ENCODE peak calls at places on chromosome 16, in four cellular contexts. P is left ventricle myocardium inferior, Y is gastrocnemius medialis, O is mucosa of descending colon. A is an unnamed sample. For H3K4me1, the result is how much of the 10 kb centered on the place peaks cover.

GRCh38 chr16:86382774-86383407 is 127.4 kb upstream of the FOXF1 start:
- DNase-seq in P (no peak), O (no peak), Y (no peak), A (no peak)

GRCh38 chr16:77212736-77213541 is 13.7 kb downstream of the SYCE1L start:
- DNase-seq in O (peak), P (peak), Y (no peak), A (peak)

GRCh38 chr16:59108374-59108773 is 374.3 kb upstream of the GOT2 start:
- DNase-seq in P (no peak), O (no peak), Y (no peak), A (no peak)

GRCh38 chr16:25613931-25614330 is 77.8 kb upstream of the HS3ST4 start:
- DNase-seq in O (no peak), P (no peak), Y (no peak), A (no peak)

GRCh38 chr16:52548261-52549010 is 1.5 kb upstream of the TOX3 start:
- DNase-seq in Y (no peak), O (no peak), P (no peak), A (no peak)

GRCh38 chr16:80123189-80123588 is 417.6 kb upstream of the DYNLRB2 start:
- DNase-seq in O (no peak), Y (no peak), P (no peak), A (no peak)

GRCh38 chr16:66367968-66368891 is 1.7 kb downstream of the CDH5 start:
- DNase-seq in O (no peak), Y (no peak), P (peak), A (peak)

GRCh38 chr16:47538472-47538871 is 77.3 kb downstream of the PHKB start:
- DNase-seq in P (no peak), Y (no peak), O (no peak), A (no peak)

GRCh38 chr16:31135535-31136286 is at the start of gene PRSS8:
- DNase-seq in P (no peak), Y (peak), O (peak), A (no peak)

GRCh38 chr16:25210758-25211157 is 6.0 kb upstream of the AQP8 start:
- DNase-seq in P (no peak), O (no peak), Y (no peak), A (no peak)

GRCh38 chr16:59697746-59698145 is 963.6 kb upstream of the GOT2 start:
- DNase-seq in P (no peak), O (no peak), Y (no peak), A (no peak)

GRCh38 chr16:65121870-65122723 is at the start of gene CDH11:
- DNase-seq in P (peak), O (no peak), Y (peak), A (peak)

GRCh38 chr16:7209598-7209997 is 123.0 kb upstream of the RBFOX1 start:
- DNase-seq in P (no peak), Y (no peak), O (no peak), A (no peak)

GRCh38 chr16:50679676-50680555 is 1.2 kb downstream of the SNX20 start:
- DNase-seq in O (no peak), Y (no peak), P (no peak), A (no peak)

GRCh38 chr16:50677351-50677750 is 3.8 kb downstream of the SNX20 start:
- DNase-seq in Y (no peak), P (no peak), O (no peak), A (no peak)

GRCh38 chr16:50680556-50680893 is 587 bp downstream of the SNX20 start:
- DNase-seq in Y (no peak), O (no peak), P (no peak), A (no peak)

GRCh38 chr16:50680907-50681885 is at the start of gene SNX20:
- DNase-seq in P (peak), O (peak), Y (no peak), A (no peak)

GRCh38 chr16:50679266-50679665 is 1.8 kb downstream of the SNX20 start:
- DNase-seq in Y (no peak), O (no peak), P (no peak), A (no peak)
- H3K4me1 ChIP-seq in Y (under half), O (under half), P (under half), A (under half)

GRCh38 chr16:1100084-1100800 is 4.2 kb upstream of the C1QTNF8 start:
- DNase-seq in P (no peak), Y (peak), O (no peak), A (no peak)
- H3K4me1 ChIP-seq in P (under half), Y (under half), O (under half), A (under half)

GRCh38 chr16:2986623-2987188 is 6.5 kb upstream of the PKMYT1 start:
- DNase-seq in P (no peak), Y (no peak), O (no peak), A (no peak)
- H3K4me1 ChIP-seq in P (under half), Y (under half), O (under half), A (under half)

DNA sequence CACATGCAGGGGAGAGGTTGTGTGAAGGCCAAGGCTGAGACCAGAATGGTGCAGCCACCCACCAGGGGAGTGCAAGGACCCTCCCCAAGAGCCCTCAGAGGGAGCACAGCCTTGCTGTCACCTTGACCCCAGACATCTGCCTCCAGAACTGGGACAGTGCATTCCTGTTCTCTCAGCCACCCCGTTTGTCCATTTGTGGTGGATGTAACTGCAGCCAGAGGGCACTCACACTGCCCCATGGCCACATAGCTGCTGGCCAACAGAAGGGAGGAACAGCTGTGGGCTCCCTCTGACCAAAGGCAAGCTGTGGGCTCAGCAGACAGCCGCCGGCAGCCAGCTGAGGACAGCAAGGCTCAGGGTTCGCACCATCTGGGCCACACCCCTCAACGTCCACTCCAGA is 49.8 kb upstream of the KLHDC4 start:
- DNase-seq in P (no peak), Y (peak), O (no peak), A (no peak)
- H3K4me1 ChIP-seq in P (under half), Y (under half), O (under half), A (under half)

GRCh38 chr16:4846901-4847773 is at the start of the genes GLYR1 and UBN1:
- DNase-seq in O (peak), P (peak), Y (peak), A (peak)
- H3K4me1 ChIP-seq in O (under half), P (half or more), Y (half or more), A (half or more)

GRCh38 chr16:12025926-12026325 is 49.4 kb downstream of the SNX29 start:
- DNase-seq in O (no peak), P (no peak), Y (no peak), A (no peak)
- H3K4me1 ChIP-seq in O (under half), P (under half), Y (under half), A (under half)

GRCh38 chr16:19618876-19619275 is 63.4 kb downstream of the VPS35L start:
- DNase-seq in Y (no peak), O (no peak), P (no peak), A (no peak)
- H3K4me1 ChIP-seq in Y (under half), O (under half), P (under half), A (under half)

GRCh38 chr16:57190136-57190535 is 4.0 kb downstream of the RSPRY1 start:
- DNase-seq in P (no peak), Y (no peak), O (no peak), A (no peak)

GRCh38 chr16:57186630-57187507 is 740 bp downstream of the RSPRY1 start:
- DNase-seq in O (peak), P (no peak), Y (peak), A (no peak)

GRCh38 chr16:57187508-57187854 is 1.4 kb downstream of the RSPRY1 start:
- DNase-seq in P (no peak), Y (no peak), O (peak), A (no peak)

GRCh38 chr16:57191056-57191536 is 5.0 kb downstream of the RSPRY1 start:
- DNase-seq in O (no peak), Y (no peak), P (no peak), A (no peak)

GRCh38 chr16:57188711-57189002 is 2.5 kb downstream of the RSPRY1 start:
- DNase-seq in Y (no peak), P (no peak), O (no peak), A (no peak)
- H3K4me1 ChIP-seq in Y (under half), P (half or more), O (under half), A (under half)

GRCh38 chr16:22370038-22370541 is 4.3 kb downstream of the CDR2 start:
- DNase-seq in Y (no peak), O (no peak), P (no peak), A (no peak)

GRCh38 chr16:22375117-22375962 is 921 bp upstream of the CDR2 start:
- DNase-seq in P (no peak), Y (no peak), O (no peak), A (no peak)

GRCh38 chr16:22374311-22375116 is at the start of gene CDR2:
- DNase-seq in P (peak), Y (peak), O (peak), A (peak)

GRCh38 chr16:22373662-22374310 is 633 bp downstream of the CDR2 start:
- DNase-seq in P (peak), O (peak), Y (peak), A (peak)

GRCh38 chr16:22372882-22373661 is 1.3 kb downstream of the CDR2 start:
- DNase-seq in O (peak), Y (no peak), P (no peak), A (no peak)
- H3K4me1 ChIP-seq in O (under half), Y (under half), P (half or more), A (half or more)

GRCh38 chr16:57799619-57800212 is 2.6 kb downstream of the KIFC3 start:
- DNase-seq in P (no peak), O (no peak), Y (no peak), A (no peak)

GRCh38 chr16:57797216-57797525 is 5.1 kb downstream of the KIFC3 start:
- DNase-seq in Y (no peak), P (no peak), O (no peak), A (no peak)

GRCh38 chr16:57797526-57798266 is 4.6 kb downstream of the KIFC3 start:
- DNase-seq in O (no peak), Y (peak), P (no peak), A (no peak)

GRCh38 chr16:57798953-57799618 is 3.2 kb downstream of the KIFC3 start:
- DNase-seq in Y (no peak), O (no peak), P (no peak), A (no peak)

DNA sequence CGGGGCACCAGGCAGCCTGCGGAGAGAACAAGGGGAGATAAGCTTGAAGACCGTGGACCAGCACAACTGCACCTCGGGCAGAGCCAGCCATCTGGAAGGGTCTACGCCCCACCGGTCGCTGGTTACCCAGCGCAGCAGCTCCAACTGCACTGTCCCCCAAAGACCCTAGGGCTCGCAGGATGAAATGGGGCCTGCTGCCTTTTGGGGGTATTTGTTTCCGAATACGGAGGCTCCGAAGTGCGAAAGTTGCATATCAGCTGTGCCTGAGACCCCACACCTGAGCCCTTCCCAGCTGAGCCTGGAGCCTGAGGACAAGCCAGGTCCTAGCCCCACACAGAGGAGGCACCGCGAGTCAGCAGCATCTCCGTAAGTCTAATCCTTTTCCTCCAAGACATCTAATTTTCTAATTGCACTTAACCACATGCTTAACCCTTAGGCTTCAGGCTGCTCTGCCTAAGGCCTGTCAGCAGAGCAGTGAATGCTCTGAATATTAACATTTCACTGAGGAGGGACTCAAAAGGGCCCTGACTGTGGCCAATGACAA is 4.0 kb downstream of the KIFC3 start:
- DNase-seq in P (no peak), Y (no peak), O (no peak), A (no peak)
- H3K4me1 ChIP-seq in P (half or more), Y (half or more), O (under half), A (half or more)